ENCODE peak calls at places on chromosomes 3 and 15, in five cellular contexts. T is uterus, O is kidney, M is lower lobe of right lung, S is A549. J is an unnamed sample.
A peak's percentile ranks its signal among the peaks of the same experiment; 100 is the strongest.

GRCh38 chr3:64291345-64291744 is 66.1 kb upstream of the PRICKLE2 start:
- DNase-seq in T (peak; percentile 43), O (peak; percentile 73), M (no peak), S (peak; percentile 47), J (peak; percentile 83)

GRCh38 chr3:55297706-55298105 is 189.4 kb downstream of the WNT5A start:
- DNase-seq in T (no peak), O (no peak), M (no peak), S (no peak), J (no peak)

GRCh38 chr3:14602006-14602803 is 49.4 kb upstream of the CCDC174 start:
- DNase-seq in T (no peak), O (no peak), M (no peak), S (peak; percentile 30), J (no peak)

GRCh38 chr3:123258359-123258758 is 56.6 kb downstream of the SEC22A start:
- DNase-seq in T (no peak), O (no peak), M (no peak), S (no peak), J (no peak)

GRCh38 chr15:75357976-75358673 is 10.3 kb downstream of the MAN2C1 start:
- DNase-seq in T (no peak), O (peak; percentile 67), M (peak; percentile 41), S (no peak), J (no peak)

GRCh38 chr3:60579734-60580133 is 671.5 kb downstream of the FHIT start:
- DNase-seq in T (no peak), O (no peak), M (no peak), S (peak; percentile 0), J (no peak)

GRCh38 chr3:148079370-148079769 is 618.3 kb upstream of the AGTR1 start:
- DNase-seq in T (no peak), O (no peak), M (no peak), S (no peak), J (peak; percentile 80)

GRCh38 chr3:115071122-115071521 is 76.0 kb downstream of the ZBTB20 start:
- DNase-seq in T (no peak), O (no peak), M (no peak), S (no peak), J (no peak)

GRCh38 chr15:68192804-68193521 is 12.2 kb downstream of the CALML4 start:
- DNase-seq in T (no peak), O (no peak), M (no peak), S (no peak), J (no peak)

GRCh38 chr15:101124731-101125558 is 126.9 kb downstream of the CHSY1 start:
- DNase-seq in T (no peak), O (peak; percentile 7), M (no peak), S (no peak), J (no peak)

GRCh38 chr3:22691407-22691806 is 511.7 kb upstream of the UBE2E2 start:
- DNase-seq in T (no peak), O (no peak), M (no peak), S (no peak), J (no peak)

GRCh38 chr15:27770769-27771554 is 328.2 kb downstream of the OCA2 start:
- DNase-seq in T (no peak), O (no peak), M (no peak), S (no peak), J (no peak)

GRCh38 chr3:78839710-78840109 is 928.1 kb downstream of the ROBO1 start:
- DNase-seq in T (no peak), O (no peak), M (no peak), S (peak; percentile 43), J (no peak)

GRCh38 chr3:140724856-140725812 is 47.3 kb downstream of the TRIM42 start:
- DNase-seq in T (no peak), O (no peak), M (no peak), S (no peak), J (no peak)

GRCh38 chr15:74752486-74753395 is 4.1 kb downstream of the CYP1A2 start:
- DNase-seq in T (no peak), O (peak; percentile 12), M (no peak), S (no peak), J (no peak)

GRCh38 chr3:143199998-143200909 is 80.7 kb downstream of the CHST2 start:
- DNase-seq in T (no peak), O (no peak), M (no peak), S (no peak), J (no peak)

DNA sequence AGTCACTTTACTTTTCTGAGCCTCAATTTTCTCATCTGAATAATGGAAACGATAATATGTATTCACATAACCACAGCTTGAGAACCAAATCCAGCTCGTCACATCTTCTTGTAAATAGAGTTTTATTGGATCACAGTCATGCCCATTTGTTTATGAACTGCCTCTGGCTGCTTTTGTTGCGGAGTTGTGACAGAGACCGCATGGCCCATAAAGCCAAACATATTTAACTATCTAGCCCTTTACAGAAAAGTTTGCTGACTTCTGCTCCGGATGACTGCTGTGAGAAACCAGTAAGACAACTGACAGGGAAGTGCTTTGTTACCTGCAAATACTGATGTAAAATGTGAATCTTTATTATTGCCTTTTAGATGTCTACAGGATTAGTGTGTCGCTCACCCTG is 216.0 kb downstream of the RORA start:
- DNase-seq in T (no peak), O (no peak), M (no peak), S (no peak), J (no peak)
- H3K27ac ChIP-seq in T (no peak overlapping the region), O (no peak overlapping the region), M (no peak overlapping the region), S (no peak overlapping the region), J (no peak overlapping the region)

GRCh38 chr3:13283877-13284264 is 136.3 kb downstream of the NUP210 start:
- DNase-seq in T (no peak), O (no peak), M (no peak), S (no peak), J (peak; percentile 32)

GRCh38 chr3:13281657-13282527 is 138.2 kb downstream of the NUP210 start:
- DNase-seq in T (peak; percentile 27), O (no peak), M (peak; percentile 50), S (peak; percentile 58), J (peak; percentile 84)

GRCh38 chr3:13285007-13285567 is 135.0 kb downstream of the NUP210 start:
- DNase-seq in T (no peak), O (peak; percentile 69), M (peak; percentile 18), S (no peak), J (peak; percentile 46)

GRCh38 chr3:13282528-13282985 is 137.6 kb downstream of the NUP210 start:
- DNase-seq in T (no peak), O (no peak), M (peak; percentile 39), S (peak; percentile 31), J (peak; percentile 56)

GRCh38 chr3:13282986-13283876 is 136.9 kb downstream of the NUP210 start:
- DNase-seq in T (no peak), O (peak; percentile 46), M (peak; percentile 40), S (peak; percentile 63), J (peak; percentile 58)
- H3K27ac ChIP-seq in T (no peak overlapping the region), O (no peak overlapping the region), M (no peak overlapping the region), S (peak overlapping the region; percentile 71), J (no peak overlapping the region)

GRCh38 chr15:59199775-59200465 is 6.7 kb upstream of the LDHAL6B start:
- DNase-seq in T (no peak), O (no peak), M (no peak), S (peak; percentile 88), J (no peak)
- H3K27ac ChIP-seq in T (peak overlapping the region; percentile 7), O (no peak overlapping the region), M (no peak overlapping the region), S (peak overlapping the region; percentile 85), J (peak overlapping the region; percentile 62)

DNA sequence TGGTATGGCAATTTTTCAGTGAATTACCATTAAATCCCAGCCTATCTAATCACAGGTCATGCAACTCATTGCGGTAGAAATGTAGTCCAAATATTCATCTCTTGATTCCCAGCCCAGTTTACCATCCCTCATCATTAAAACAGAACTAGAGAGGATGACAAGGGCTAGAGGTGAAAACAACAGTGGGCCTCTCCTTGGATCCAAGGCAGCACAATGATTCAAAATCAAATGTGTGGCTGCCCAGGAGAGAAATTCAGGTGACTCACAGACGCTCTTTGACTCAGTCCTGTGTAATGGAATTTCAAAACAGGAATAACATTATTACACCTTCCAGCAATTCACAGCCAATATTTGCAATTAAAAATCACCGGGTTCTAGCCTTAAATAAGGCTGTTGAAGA is 246.5 kb downstream of the TBL1XR1 start:
- DNase-seq in T (no peak), O (no peak), M (no peak), S (no peak), J (no peak)
- H3K27ac ChIP-seq in T (no peak overlapping the region), O (peak overlapping the region; percentile 8), M (no peak overlapping the region), S (no peak overlapping the region), J (no peak overlapping the region)

GRCh38 chr3:87576752-87577151 is 300.4 kb upstream of the POU1F1 start:
- DNase-seq in T (no peak), O (no peak), M (no peak), S (no peak), J (no peak)
- H3K27ac ChIP-seq in T (no peak overlapping the region), O (no peak overlapping the region), M (no peak overlapping the region), S (no peak overlapping the region), J (no peak overlapping the region)

DNA sequence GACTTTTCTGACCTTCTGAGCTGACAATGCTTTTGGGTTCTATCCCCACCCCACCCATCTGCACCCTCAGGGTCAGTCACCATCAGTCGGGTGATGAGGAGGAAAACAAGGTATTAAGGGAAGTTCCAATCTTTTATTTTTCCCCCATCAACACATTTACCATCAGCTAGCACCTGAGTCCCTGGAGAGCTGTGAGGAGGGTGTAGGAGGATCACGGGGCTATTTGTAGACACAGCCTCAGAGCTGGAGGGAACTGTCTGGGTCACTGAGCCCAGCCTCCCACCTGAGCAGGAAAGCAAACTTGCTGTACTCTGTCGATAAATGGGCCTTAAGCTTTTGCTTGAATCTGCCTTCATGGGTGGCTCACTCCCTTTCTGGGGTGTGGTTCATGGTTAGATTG is 24.8 kb upstream of the ZFAND6 start:
- DNase-seq in T (no peak), O (no peak), M (no peak), S (no peak), J (no peak)
- H3K27ac ChIP-seq in T (no peak overlapping the region), O (no peak overlapping the region), M (no peak overlapping the region), S (no peak overlapping the region), J (no peak overlapping the region)

GRCh38 chr15:52657338-52657737 is 21.9 kb downstream of the ATOSA start:
- DNase-seq in T (no peak), O (no peak), M (no peak), S (no peak), J (no peak)
- H3K27ac ChIP-seq in T (peak overlapping the region; percentile 84), O (no peak overlapping the region), M (no peak overlapping the region), S (peak overlapping the region; percentile 37), J (peak overlapping the region; percentile 47)

DNA sequence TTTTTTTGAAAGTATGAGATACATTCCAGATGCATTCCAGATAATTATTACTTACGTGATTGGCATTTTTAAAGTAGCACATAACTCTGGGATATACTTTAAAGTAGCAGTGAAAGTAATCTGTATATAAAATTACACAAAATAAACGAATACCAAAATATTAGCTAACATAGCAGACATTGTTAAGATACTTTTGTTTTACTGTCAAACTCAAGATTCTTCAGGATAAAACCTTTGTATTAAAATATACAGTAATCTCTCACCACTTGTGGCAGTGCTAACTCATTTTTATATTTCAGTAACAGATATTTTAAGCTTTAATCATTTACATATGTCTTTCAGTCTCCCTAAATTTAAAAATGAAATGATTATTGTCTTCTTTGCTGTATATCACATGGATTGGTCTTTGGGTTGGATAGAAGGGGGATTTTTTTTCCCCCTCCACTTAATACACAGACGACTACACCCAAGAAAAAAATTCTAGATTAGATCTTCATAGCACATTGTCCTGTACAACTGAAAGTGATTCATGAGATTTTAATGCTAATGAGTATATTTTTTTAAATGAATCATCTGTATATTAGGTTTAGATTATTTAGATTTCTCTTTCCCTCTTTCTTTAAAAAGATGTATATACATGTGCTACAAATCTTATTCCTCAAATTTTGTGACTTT is 24.6 kb upstream of the EBLN2 start:
- DNase-seq in T (no peak), O (no peak), M (no peak), S (no peak), J (no peak)
- H3K27ac ChIP-seq in T (no peak overlapping the region), O (no peak overlapping the region), M (no peak overlapping the region), S (no peak overlapping the region), J (no peak overlapping the region)

J was measured in sigmoid colon.